ENCODE peak calls at places on chromosomes 2 and 18, in six cellular contexts. Y is GM10248, U is lower lobe of right lung, X is A549, H is astrocyte of the cerebellum, B is astrocyte of the spinal cord. I is an unnamed sample.

GRCh38 chr2:200810252-200810650 is 1.5 kb upstream of the BZW1 start:
- DNase-seq in B (peak; percentile 82), X (peak; percentile 66), H (no peak), Y (no peak), U (no peak), I (no peak)

GRCh38 chr2:88622307-88622706 is 5.0 kb downstream of the EIF2AK3 start:
- DNase-seq in Y (no peak), U (no peak), B (no peak), H (no peak), X (no peak), I (no peak)

GRCh38 chr18:13700153-13700552 is 26.2 kb downstream of the FAM210A start:
- DNase-seq in X (no peak), Y (no peak), B (no peak), U (no peak), H (no peak), I (no peak)

GRCh38 chr2:220227272-220227920 is 600.0 kb downstream of the SLC4A3 start:
- DNase-seq in B (peak; percentile 62), X (no peak), U (no peak), Y (no peak), H (peak; percentile 22), I (no peak)

GRCh38 chr18:23479829-23480505 is 23.3 kb upstream of the RMC1 start:
- DNase-seq in X (no peak), U (no peak), Y (no peak), B (no peak), H (no peak), I (no peak)

GRCh38 chr2:227192491-227192890 is 28.1 kb downstream of the COL4A3 start:
- DNase-seq in H (no peak), U (no peak), B (peak; percentile 8), Y (no peak), X (no peak), I (no peak)

GRCh38 chr2:156343940-156344301 is 11.4 kb upstream of the NR4A2 start:
- DNase-seq in U (no peak), B (no peak), Y (no peak), X (no peak), H (no peak), I (no peak)

GRCh38 chr18:62788891-62789290 is 73.5 kb downstream of the PHLPP1 start:
- DNase-seq in B (peak; percentile 71), Y (no peak), U (no peak), X (no peak), H (no peak), I (no peak)

GRCh38 chr18:4286256-4286655 is 168.9 kb downstream of the DLGAP1 start:
- DNase-seq in X (no peak), Y (no peak), H (no peak), B (no peak), U (no peak), I (no peak)

GRCh38 chr2:20091305-20091991 is 40.0 kb upstream of the LAPTM4A start:
- DNase-seq in H (peak; percentile 91), X (peak; percentile 39), Y (no peak), B (peak; percentile 90), U (no peak), I (no peak)

GRCh38 chr18:62644773-62645172 is 70.6 kb upstream of the PHLPP1 start:
- DNase-seq in U (no peak), B (no peak), X (no peak), H (no peak), Y (no peak), I (no peak)

DNA sequence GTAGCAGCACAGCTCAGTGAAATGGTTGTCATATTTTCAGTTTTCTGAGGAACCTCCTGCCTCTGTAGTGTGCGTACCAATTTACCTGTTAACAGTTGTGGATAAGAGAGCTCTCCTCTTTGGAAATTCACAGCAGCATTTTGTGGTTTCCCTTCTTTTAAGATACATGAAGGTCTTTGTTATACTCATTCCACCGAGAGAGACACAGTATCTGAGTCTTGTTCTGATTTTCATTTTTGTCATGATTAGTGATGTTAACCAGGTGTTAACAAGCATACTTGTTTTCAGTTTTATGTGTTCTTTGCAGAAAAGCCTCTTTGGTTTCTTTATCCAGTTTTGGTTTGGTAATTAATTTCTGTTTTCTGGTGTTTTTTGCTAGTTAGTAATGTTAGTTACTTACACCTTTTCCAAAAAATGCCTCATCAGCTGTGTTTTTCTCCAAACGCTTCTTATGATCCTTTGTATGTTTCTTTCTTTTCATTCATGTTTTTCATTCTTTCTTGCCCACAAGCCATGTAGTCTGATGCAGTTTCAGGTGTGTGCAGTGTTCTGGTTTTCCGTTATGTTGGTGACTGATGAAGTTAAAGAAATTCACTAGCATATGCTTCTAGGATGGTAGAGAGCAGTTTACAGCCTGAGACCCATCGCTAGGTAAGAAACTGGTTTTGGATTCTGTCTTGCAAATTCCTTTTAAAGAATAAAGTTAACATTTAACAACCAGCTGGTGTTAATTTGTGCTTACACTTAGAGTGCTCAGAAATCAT is 30.1 kb downstream of the CCDC74A start:
- DNase-seq in X (no peak), U (no peak), Y (no peak), B (no peak), H (no peak), I (no peak)
- TF ChIP-seq CTCF in X (no peak), U (no peak), Y (no peak), B (no peak), H (no peak), I (no peak)

DNA sequence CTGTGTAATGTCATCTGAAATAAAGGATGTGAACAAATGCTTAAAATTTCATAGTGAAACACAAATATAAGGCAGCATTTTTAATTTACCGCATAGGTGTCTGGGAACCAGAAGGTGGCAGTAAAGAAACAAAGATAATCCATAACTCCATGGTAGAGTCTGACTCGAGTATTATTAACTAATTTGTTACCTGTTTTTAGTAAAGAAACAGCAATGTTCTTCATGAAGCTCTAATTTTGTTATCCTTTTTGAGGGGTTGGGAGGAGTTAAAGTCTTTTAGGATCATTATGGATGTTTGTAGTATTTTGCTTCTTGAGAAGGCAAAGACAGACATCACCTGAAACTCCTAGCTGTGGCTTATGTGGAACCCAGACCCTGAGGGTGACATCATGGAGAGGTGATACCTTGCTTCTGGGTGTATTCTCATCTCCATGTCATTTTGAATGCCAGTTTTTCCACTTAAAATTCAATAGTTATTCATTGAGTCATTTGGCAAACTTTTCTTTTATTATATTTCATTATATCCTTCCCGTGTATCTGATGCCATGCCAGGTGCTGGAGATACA is 286.2 kb upstream of the EPAS1 start:
- DNase-seq in X (peak; percentile 62), H (peak; percentile 52), U (no peak), Y (peak; percentile 59), B (peak; percentile 64), I (no peak)
- TF ChIP-seq CTCF in X (peak; percentile 96), H (peak; percentile 56), U (peak; percentile 67), Y (peak; percentile 56), B (peak; percentile 59), I (peak; percentile 62)

GRCh38 chr2:97664636-97664970 is 759 bp upstream of the ACTR1B start:
- DNase-seq in X (peak; percentile 69), Y (no peak), B (no peak), U (no peak), H (no peak), I (no peak)
- TF ChIP-seq CTCF in X (no peak), Y (no peak), B (no peak), U (no peak), H (no peak), I (no peak)

DNA sequence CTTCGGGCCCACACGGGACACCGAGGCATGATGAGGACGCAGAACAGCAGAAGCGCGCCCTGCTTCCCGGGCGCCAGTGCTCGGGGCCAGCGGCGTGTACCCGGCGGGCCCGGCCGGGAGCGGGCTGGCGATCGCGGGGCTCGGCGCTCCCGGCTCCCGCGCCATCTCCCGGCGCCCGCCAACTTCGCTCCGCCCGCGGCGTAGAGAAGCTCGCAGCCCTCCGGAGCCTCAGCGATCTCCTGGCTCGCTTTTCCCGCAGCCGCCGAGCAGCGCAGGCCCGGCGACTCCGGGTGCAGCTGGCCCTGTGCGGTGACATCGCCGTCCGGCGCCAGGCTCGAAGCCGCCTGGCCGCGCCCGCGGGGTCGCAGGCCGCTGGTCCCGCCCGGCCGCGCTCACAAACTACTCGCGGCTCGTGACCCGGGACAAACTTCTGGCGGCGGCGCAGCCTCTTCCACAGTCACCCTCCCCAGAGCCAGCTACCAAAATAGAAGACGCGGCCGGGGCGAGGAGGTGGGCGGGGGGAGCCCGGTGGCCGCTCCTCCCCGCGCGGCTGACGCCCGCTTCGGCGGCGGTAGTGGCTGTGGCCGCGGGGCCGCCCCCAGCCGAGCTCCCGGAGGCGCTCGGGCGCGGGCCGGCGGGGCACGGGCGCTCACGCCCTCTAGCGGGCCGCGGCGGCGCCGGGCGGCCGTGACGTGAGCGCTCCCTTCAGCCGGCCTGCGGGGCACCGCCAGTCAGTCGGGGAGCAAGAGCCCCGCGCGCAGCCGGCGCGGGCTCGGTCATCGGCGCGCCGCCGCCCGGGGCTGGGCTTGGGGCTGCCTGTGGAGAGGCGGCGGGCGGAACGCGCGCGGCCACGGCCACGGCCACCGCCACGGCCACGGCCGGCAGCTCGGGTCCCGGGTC is at the start of gene PTPRM:
- DNase-seq in U (peak; percentile 89), X (peak; percentile 65), B (peak; percentile 78), Y (peak; percentile 77), H (peak; percentile 49), I (peak; percentile 89)
- TF ChIP-seq CTCF in U (no peak), X (peak; percentile 74), B (peak; percentile 21), Y (peak; percentile 75), H (no peak), I (no peak)

DNA sequence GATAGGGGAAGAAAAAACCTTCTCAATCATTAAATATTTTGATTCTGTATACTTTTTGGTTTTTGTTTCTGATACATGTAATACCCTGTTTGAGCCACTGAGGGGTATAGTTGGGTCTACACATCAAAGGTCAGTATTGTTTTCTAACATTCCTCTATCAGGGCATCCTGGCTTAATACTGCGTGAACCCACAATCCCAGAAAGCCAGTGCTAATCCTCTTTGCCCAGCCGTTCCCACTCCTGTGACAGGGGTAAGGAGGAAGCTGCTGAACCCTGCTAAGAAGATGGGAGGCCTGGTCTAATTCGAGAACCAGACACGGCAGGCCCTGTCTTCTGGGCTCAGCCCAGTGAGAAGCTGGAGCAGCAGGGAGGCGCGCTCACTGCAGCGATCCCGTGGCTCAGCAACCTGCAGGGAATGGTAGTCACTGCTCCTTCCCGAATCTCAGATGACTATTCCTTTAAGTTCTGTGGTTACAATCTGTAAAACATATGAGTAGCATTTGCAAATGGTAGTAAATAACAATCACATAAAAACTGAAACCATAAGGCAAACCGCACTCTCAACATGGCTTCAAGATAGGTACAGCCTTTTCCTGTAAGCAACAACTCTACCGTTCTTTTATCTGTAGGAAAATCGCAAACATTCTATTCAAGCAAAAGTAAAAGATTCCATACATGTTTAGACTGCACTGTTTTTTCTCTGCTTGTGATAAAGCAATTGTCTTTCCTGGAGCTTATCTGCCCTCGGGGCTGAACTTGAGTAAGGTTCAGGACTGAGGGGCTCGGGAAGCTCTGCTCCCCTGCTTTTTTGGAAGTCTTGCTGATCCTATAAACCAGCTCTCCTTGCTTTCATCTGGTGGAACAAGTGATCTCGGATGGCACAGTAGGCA is 87.0 kb downstream of the EPB41L3 start:
- DNase-seq in Y (no peak), U (no peak), B (peak; percentile 73), X (no peak), H (no peak), I (no peak)
- TF ChIP-seq CTCF in Y (no peak), U (no peak), B (peak; percentile 47), X (no peak), H (peak; percentile 55), I (peak; percentile 28)

GRCh38 chr2:96264656-96265348 is 995 bp downstream of the TMEM127 start:
- DNase-seq in H (no peak), X (no peak), B (peak; percentile 46), Y (peak; percentile 57), U (peak; percentile 61), I (no peak)
- TF ChIP-seq CTCF in H (peak; percentile 68), X (no peak), B (peak; percentile 67), Y (peak; percentile 38), U (peak; percentile 26), I (no peak)